ENCODE peak calls at places on chromosomes 1 and 21, in seven cellular contexts. One of them, this sample, is unnamed.

GRCh38 chr1:115764541-115764940 is 4.0 kb downstream of the CASQ2 start:
- DNase-seq in GM06990: no peak
- DNase-seq in tibial artery: no peak
- DNase-seq in astrocyte of the cerebellum: no peak
- DNase-seq in dorsolateral prefrontal cortex: no peak
- DNase-seq in fibroblast of the aortic adventitia: peak
- DNase-seq in psoas muscle: no peak
- DNase-seq in this sample: peak

GRCh38 chr1:4960782-4961475 is 306.5 kb downstream of the AJAP1 start:
- DNase-seq in GM06990: no peak
- DNase-seq in tibial artery: no peak
- DNase-seq in astrocyte of the cerebellum: no peak
- DNase-seq in dorsolateral prefrontal cortex: no peak
- DNase-seq in fibroblast of the aortic adventitia: no peak
- DNase-seq in psoas muscle: no peak
- DNase-seq in this sample: no peak

GRCh38 chr1:100188617-100189016 is 10.6 kb upstream of the LRRC39 start:
- DNase-seq in GM06990: peak
- DNase-seq in tibial artery: no peak
- DNase-seq in astrocyte of the cerebellum: peak
- DNase-seq in dorsolateral prefrontal cortex: peak
- DNase-seq in fibroblast of the aortic adventitia: peak
- DNase-seq in psoas muscle: no peak
- DNase-seq in this sample: no peak

GRCh38 chr1:156379420-156380165 is 10.6 kb downstream of the RHBG start:
- DNase-seq in GM06990: no peak
- DNase-seq in tibial artery: no peak
- DNase-seq in astrocyte of the cerebellum: no peak
- DNase-seq in dorsolateral prefrontal cortex: no peak
- DNase-seq in fibroblast of the aortic adventitia: peak
- DNase-seq in psoas muscle: no peak
- DNase-seq in this sample: no peak

GRCh38 chr1:32892368-32893197 is 6.3 kb downstream of the HPCA start:
- DNase-seq in GM06990: peak
- DNase-seq in tibial artery: no peak
- DNase-seq in astrocyte of the cerebellum: no peak
- DNase-seq in dorsolateral prefrontal cortex: peak
- DNase-seq in fibroblast of the aortic adventitia: no peak
- DNase-seq in psoas muscle: peak
- DNase-seq in this sample: peak

GRCh38 chr21:45266518-45267389 is 20.9 kb downstream of the POFUT2 start:
- DNase-seq in GM06990: no peak
- DNase-seq in tibial artery: peak
- DNase-seq in astrocyte of the cerebellum: no peak
- DNase-seq in dorsolateral prefrontal cortex: no peak
- DNase-seq in fibroblast of the aortic adventitia: no peak
- DNase-seq in psoas muscle: no peak
- DNase-seq in this sample: no peak

GRCh38 chr1:57131701-57132394 is 166.0 kb upstream of the C8B start:
- DNase-seq in GM06990: no peak
- DNase-seq in tibial artery: no peak
- DNase-seq in astrocyte of the cerebellum: peak
- DNase-seq in dorsolateral prefrontal cortex: no peak
- DNase-seq in fibroblast of the aortic adventitia: peak
- DNase-seq in psoas muscle: no peak
- DNase-seq in this sample: peak

GRCh38 chr1:113714606-113715269 is 44.5 kb downstream of the PHTF1 start:
- DNase-seq in GM06990: no peak
- DNase-seq in tibial artery: no peak
- DNase-seq in astrocyte of the cerebellum: no peak
- DNase-seq in dorsolateral prefrontal cortex: no peak
- DNase-seq in fibroblast of the aortic adventitia: peak
- DNase-seq in psoas muscle: no peak
- DNase-seq in this sample: no peak

GRCh38 chr21:43740497-43741156 is 21.7 kb downstream of the PDXK start:
- DNase-seq in GM06990: no peak
- DNase-seq in tibial artery: peak
- DNase-seq in astrocyte of the cerebellum: no peak
- DNase-seq in dorsolateral prefrontal cortex: peak
- DNase-seq in fibroblast of the aortic adventitia: no peak
- DNase-seq in psoas muscle: peak
- DNase-seq in this sample: peak

GRCh38 chr1:5897281-5897680 is 94.9 kb downstream of the NPHP4 start:
- DNase-seq in GM06990: no peak
- DNase-seq in tibial artery: no peak
- DNase-seq in astrocyte of the cerebellum: no peak
- DNase-seq in dorsolateral prefrontal cortex: no peak
- DNase-seq in fibroblast of the aortic adventitia: no peak
- DNase-seq in psoas muscle: no peak
- DNase-seq in this sample: no peak

GRCh38 chr1:16724718-16725438 is 15.4 kb upstream of the RNU1-4 start:
- DNase-seq in GM06990: no peak
- DNase-seq in tibial artery: no peak
- DNase-seq in astrocyte of the cerebellum: no peak
- DNase-seq in dorsolateral prefrontal cortex: no peak
- DNase-seq in fibroblast of the aortic adventitia: no peak
- DNase-seq in psoas muscle: peak
- DNase-seq in this sample: no peak

GRCh38 chr21:44423312-44423821 is 31.9 kb upstream of the LRRC3 start:
- DNase-seq in GM06990: no peak
- DNase-seq in tibial artery: peak
- DNase-seq in astrocyte of the cerebellum: no peak
- DNase-seq in dorsolateral prefrontal cortex: peak
- DNase-seq in fibroblast of the aortic adventitia: no peak
- DNase-seq in psoas muscle: no peak
- DNase-seq in this sample: no peak

GRCh38 chr21:25402134-25402957 is 204.9 kb downstream of the MRPL39 start:
- DNase-seq in GM06990: no peak
- DNase-seq in tibial artery: no peak
- DNase-seq in astrocyte of the cerebellum: no peak
- DNase-seq in dorsolateral prefrontal cortex: no peak
- DNase-seq in fibroblast of the aortic adventitia: no peak
- DNase-seq in psoas muscle: no peak
- DNase-seq in this sample: no peak

GRCh38 chr1:241964550-241965241 is 7.1 kb downstream of the BECN2 start:
- DNase-seq in GM06990: no peak
- DNase-seq in tibial artery: peak
- DNase-seq in astrocyte of the cerebellum: no peak
- DNase-seq in dorsolateral prefrontal cortex: no peak
- DNase-seq in fibroblast of the aortic adventitia: peak
- DNase-seq in psoas muscle: no peak
- DNase-seq in this sample: peak

GRCh38 chr1:113325039-113325438 is 65.3 kb upstream of the MAGI3 start:
- DNase-seq in GM06990: no peak
- DNase-seq in tibial artery: no peak
- DNase-seq in astrocyte of the cerebellum: peak
- DNase-seq in dorsolateral prefrontal cortex: no peak
- DNase-seq in fibroblast of the aortic adventitia: peak
- DNase-seq in psoas muscle: no peak
- DNase-seq in this sample: peak

GRCh38 chr1:85440584-85440983 is 24.4 kb downstream of the DDAH1 start:
- DNase-seq in GM06990: no peak
- DNase-seq in tibial artery: no peak
- DNase-seq in astrocyte of the cerebellum: no peak
- DNase-seq in dorsolateral prefrontal cortex: no peak
- DNase-seq in fibroblast of the aortic adventitia: peak
- DNase-seq in psoas muscle: no peak
- DNase-seq in this sample: no peak

GRCh38 chr1:209370616-209371015 is 212.9 kb upstream of the CAMK1G start:
- DNase-seq in GM06990: no peak
- DNase-seq in tibial artery: no peak
- DNase-seq in astrocyte of the cerebellum: no peak
- DNase-seq in dorsolateral prefrontal cortex: no peak
- DNase-seq in fibroblast of the aortic adventitia: no peak
- DNase-seq in psoas muscle: no peak
- DNase-seq in this sample: peak

GRCh38 chr1:179230251-179230650 is 774 bp upstream of the ABL2 start:
- DNase-seq in GM06990: no peak
- DNase-seq in tibial artery: no peak
- DNase-seq in astrocyte of the cerebellum: no peak
- DNase-seq in dorsolateral prefrontal cortex: no peak
- DNase-seq in fibroblast of the aortic adventitia: peak
- DNase-seq in psoas muscle: no peak
- DNase-seq in this sample: peak

GRCh38 chr1:228472655-228473054 is 14.5 kb upstream of the RNF187 start:
- DNase-seq in GM06990: no peak
- DNase-seq in tibial artery: no peak
- DNase-seq in astrocyte of the cerebellum: no peak
- DNase-seq in dorsolateral prefrontal cortex: no peak
- DNase-seq in fibroblast of the aortic adventitia: no peak
- DNase-seq in psoas muscle: no peak
- DNase-seq in this sample: no peak

GRCh38 chr21:34598931-34599400 is 15.9 kb downstream of the RCAN1 start:
- DNase-seq in GM06990: no peak
- DNase-seq in tibial artery: no peak
- DNase-seq in astrocyte of the cerebellum: no peak
- DNase-seq in dorsolateral prefrontal cortex: no peak
- DNase-seq in fibroblast of the aortic adventitia: no peak
- DNase-seq in psoas muscle: no peak
- DNase-seq in this sample: peak

GRCh38 chr1:68600049-68600661 is 103.3 kb upstream of the DEPDC1 start:
- DNase-seq in GM06990: no peak
- DNase-seq in tibial artery: no peak
- DNase-seq in astrocyte of the cerebellum: peak
- DNase-seq in dorsolateral prefrontal cortex: no peak
- DNase-seq in fibroblast of the aortic adventitia: peak
- DNase-seq in psoas muscle: no peak
- DNase-seq in this sample: peak

GRCh38 chr21:17777321-17777720 is 41.8 kb downstream of the C21orf91 start:
- DNase-seq in GM06990: no peak
- DNase-seq in tibial artery: no peak
- DNase-seq in astrocyte of the cerebellum: no peak
- DNase-seq in dorsolateral prefrontal cortex: no peak
- DNase-seq in fibroblast of the aortic adventitia: no peak
- DNase-seq in psoas muscle: no peak
- DNase-seq in this sample: peak

GRCh38 chr1:105779727-105780126 is 1276.7 kb upstream of the PRMT6 start:
- DNase-seq in GM06990: no peak
- DNase-seq in tibial artery: no peak
- DNase-seq in astrocyte of the cerebellum: no peak
- DNase-seq in dorsolateral prefrontal cortex: no peak
- DNase-seq in fibroblast of the aortic adventitia: no peak
- DNase-seq in psoas muscle: no peak
- DNase-seq in this sample: no peak

GRCh38 chr1:54808443-54809207 is 7.5 kb upstream of the TTC22 start:
- DNase-seq in GM06990: no peak
- DNase-seq in tibial artery: no peak
- DNase-seq in astrocyte of the cerebellum: no peak
- DNase-seq in dorsolateral prefrontal cortex: no peak
- DNase-seq in fibroblast of the aortic adventitia: no peak
- DNase-seq in psoas muscle: no peak
- DNase-seq in this sample: no peak

GRCh38 chr1:90616395-90616794 is 100.7 kb downstream of the BARHL2 start:
- DNase-seq in GM06990: no peak
- DNase-seq in tibial artery: no peak
- DNase-seq in astrocyte of the cerebellum: no peak
- DNase-seq in dorsolateral prefrontal cortex: no peak
- DNase-seq in fibroblast of the aortic adventitia: no peak
- DNase-seq in psoas muscle: no peak
- DNase-seq in this sample: peak

GRCh38 chr1:90612033-90612432 is 105.1 kb downstream of the BARHL2 start:
- DNase-seq in GM06990: no peak
- DNase-seq in tibial artery: no peak
- DNase-seq in astrocyte of the cerebellum: no peak
- DNase-seq in dorsolateral prefrontal cortex: no peak
- DNase-seq in fibroblast of the aortic adventitia: no peak
- DNase-seq in psoas muscle: no peak
- DNase-seq in this sample: no peak

GRCh38 chr1:90613371-90613770 is 103.7 kb downstream of the BARHL2 start:
- DNase-seq in GM06990: no peak
- DNase-seq in tibial artery: no peak
- DNase-seq in astrocyte of the cerebellum: no peak
- DNase-seq in dorsolateral prefrontal cortex: no peak
- DNase-seq in fibroblast of the aortic adventitia: no peak
- DNase-seq in psoas muscle: no peak
- DNase-seq in this sample: no peak

GRCh38 chr1:90614872-90615271 is 102.2 kb downstream of the BARHL2 start:
- DNase-seq in GM06990: no peak
- DNase-seq in tibial artery: no peak
- DNase-seq in astrocyte of the cerebellum: no peak
- DNase-seq in dorsolateral prefrontal cortex: no peak
- DNase-seq in fibroblast of the aortic adventitia: no peak
- DNase-seq in psoas muscle: no peak
- DNase-seq in this sample: no peak
- TF ChIP-seq CTCF in GM06990: peak
- TF ChIP-seq CTCF in tibial artery: peak
- TF ChIP-seq CTCF in astrocyte of the cerebellum: peak
- TF ChIP-seq CTCF in dorsolateral prefrontal cortex: peak
- TF ChIP-seq CTCF in fibroblast of the aortic adventitia: peak
- TF ChIP-seq CTCF in psoas muscle: peak
- TF ChIP-seq CTCF in this sample: peak

DNA sequence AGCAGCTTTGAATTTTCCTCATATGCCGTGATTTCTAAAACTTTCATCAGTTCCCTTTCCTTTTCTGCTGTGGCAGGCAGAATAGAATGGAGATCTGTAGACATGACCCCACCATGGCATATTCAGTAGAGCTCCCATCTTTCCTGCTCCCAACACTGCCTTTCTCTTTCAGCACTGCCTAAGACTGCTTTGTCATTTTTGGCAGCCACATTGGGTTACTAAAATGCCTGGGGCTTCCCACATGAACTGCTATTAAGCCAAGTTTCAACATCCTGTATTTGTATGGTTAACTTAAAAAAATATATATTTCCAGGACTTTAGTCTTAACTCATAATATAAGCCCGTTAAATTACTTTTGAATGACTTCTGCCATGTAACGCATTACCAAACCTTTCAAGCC is 60.9 kb downstream of the TBX19 start:
- DNase-seq in GM06990: no peak
- DNase-seq in tibial artery: no peak
- DNase-seq in astrocyte of the cerebellum: peak
- DNase-seq in dorsolateral prefrontal cortex: no peak
- DNase-seq in fibroblast of the aortic adventitia: peak
- DNase-seq in psoas muscle: no peak
- DNase-seq in this sample: peak
- H3K4me3 ChIP-seq in GM06990: no peak
- H3K4me3 ChIP-seq in tibial artery: no peak
- H3K4me3 ChIP-seq in astrocyte of the cerebellum: no peak
- H3K4me3 ChIP-seq in dorsolateral prefrontal cortex: no peak
- H3K4me3 ChIP-seq in fibroblast of the aortic adventitia: no peak
- H3K4me3 ChIP-seq in psoas muscle: no peak
- H3K4me3 ChIP-seq in this sample: no peak

GRCh38 chr1:246197076-246197475 is 310.0 kb downstream of the SMYD3 start:
- DNase-seq in GM06990: no peak
- DNase-seq in tibial artery: no peak
- DNase-seq in astrocyte of the cerebellum: no peak
- DNase-seq in dorsolateral prefrontal cortex: no peak
- DNase-seq in fibroblast of the aortic adventitia: no peak
- DNase-seq in psoas muscle: no peak
- DNase-seq in this sample: no peak
- TF ChIP-seq CTCF in GM06990: no peak
- TF ChIP-seq CTCF in tibial artery: no peak
- TF ChIP-seq CTCF in astrocyte of the cerebellum: no peak
- TF ChIP-seq CTCF in dorsolateral prefrontal cortex: no peak
- TF ChIP-seq CTCF in fibroblast of the aortic adventitia: no peak
- TF ChIP-seq CTCF in psoas muscle: no peak
- TF ChIP-seq CTCF in this sample: no peak

DNA sequence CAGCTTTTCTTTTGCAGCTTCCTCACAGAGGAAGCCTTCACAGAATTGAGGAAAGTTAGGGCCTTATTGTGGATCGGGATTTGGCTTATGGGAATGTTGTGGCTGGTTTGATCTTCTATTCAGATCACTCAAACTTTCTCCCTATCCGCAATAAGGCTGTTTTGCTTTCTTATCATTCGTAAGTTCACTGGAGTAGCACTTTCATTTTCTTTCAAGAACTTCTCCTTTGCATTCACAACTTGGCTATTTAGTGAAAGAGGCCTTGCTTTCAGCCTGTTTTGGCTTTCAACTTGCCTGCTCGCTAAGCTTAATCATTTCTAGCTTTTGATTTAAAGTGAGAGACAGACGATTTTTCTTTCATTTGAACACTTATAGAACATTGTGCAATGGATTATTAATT is 181.9 kb upstream of the B3GALT2 start:
- DNase-seq in GM06990: no peak
- DNase-seq in tibial artery: no peak
- DNase-seq in astrocyte of the cerebellum: no peak
- DNase-seq in dorsolateral prefrontal cortex: no peak
- DNase-seq in fibroblast of the aortic adventitia: peak
- DNase-seq in psoas muscle: no peak
- DNase-seq in this sample: no peak
- H3K4me3 ChIP-seq in GM06990: peak
- H3K4me3 ChIP-seq in tibial artery: no peak
- H3K4me3 ChIP-seq in astrocyte of the cerebellum: no peak
- H3K4me3 ChIP-seq in dorsolateral prefrontal cortex: no peak
- H3K4me3 ChIP-seq in fibroblast of the aortic adventitia: no peak
- H3K4me3 ChIP-seq in psoas muscle: no peak
- H3K4me3 ChIP-seq in this sample: no peak